ENCODE peak calls at places on chromosomes 5 and 9, in five cellular contexts. G, B, Q, S and P are unnamed samples.
A peak's percentile ranks its signal among the peaks of the same experiment; 100 is the strongest.

GRCh38 chr5:42940853-42941252 is 99.3 kb downstream of the ANXA2R start:
- DNase-seq in G (no peak), B (no peak), Q (no peak), S (no peak), P (no peak)

GRCh38 chr9:33445389-33445881 is 2.0 kb downstream of the AQP3 start:
- DNase-seq in G (peak; percentile 63), B (peak; percentile 82), Q (no peak), S (no peak), P (no peak)

GRCh38 chr5:125536582-125536981 is 790.1 kb upstream of the ZNF608 start:
- DNase-seq in G (no peak), B (no peak), Q (no peak), S (peak; percentile 73), P (no peak)

GRCh38 chr5:55232194-55232984 is 1.0 kb downstream of the CCNO start:
- DNase-seq in G (no peak), B (peak; percentile 68), Q (peak; percentile 75), S (no peak), P (no peak)

GRCh38 chr5:96509721-96510383 is 76.8 kb upstream of the PCSK1 start:
- DNase-seq in G (no peak), B (no peak), Q (no peak), S (peak; percentile 93), P (no peak)

GRCh38 chr5:140250386-140250785 is 52.5 kb downstream of the PFDN1 start:
- DNase-seq in G (no peak), B (no peak), Q (no peak), S (no peak), P (no peak)

GRCh38 chr9:138117101-138117750 is 239.6 kb downstream of the CACNA1B start:
- DNase-seq in G (no peak), B (no peak), Q (no peak), S (no peak), P (no peak)

GRCh38 chr9:110048473-110048975 is 159.4 kb downstream of the C9orf152 start:
- DNase-seq in G (peak; percentile 61), B (peak; percentile 73), Q (peak; percentile 89), S (peak; percentile 75), P (peak; percentile 64)

GRCh38 chr5:171537923-171538537 is 118.6 kb downstream of the FGF18 start:
- DNase-seq in G (no peak), B (no peak), Q (no peak), S (no peak), P (no peak)

GRCh38 chr9:117771162-117771561 is 67.0 kb downstream of the TLR4 start:
- DNase-seq in G (no peak), B (no peak), Q (no peak), S (no peak), P (no peak)

GRCh38 chr9:97307500-97308163 is at the start of gene CCDC180:
- DNase-seq in G (no peak), B (peak; percentile 53), Q (no peak), S (no peak), P (no peak)

GRCh38 chr5:153660919-153661318 is 170.4 kb downstream of the GRIA1 start:
- DNase-seq in G (no peak), B (no peak), Q (peak; percentile 77), S (no peak), P (no peak)

GRCh38 chr5:179762781-179763176 is 30.2 kb downstream of the MAML1 start:
- DNase-seq in G (no peak), B (no peak), Q (no peak), S (peak; percentile 51), P (no peak)

GRCh38 chr9:125701351-125701750 is 5.7 kb downstream of the MAPKAP1 start:
- DNase-seq in G (no peak), B (no peak), Q (no peak), S (peak; percentile 88), P (no peak)

GRCh38 chr9:105141448-105142101 is 102.9 kb upstream of the SLC44A1 start:
- DNase-seq in G (no peak), B (no peak), Q (no peak), S (no peak), P (no peak)

GRCh38 chr9:133421615-133422542 is at the start of gene ADAMTS13:
- DNase-seq in G (peak; percentile 44), B (no peak), Q (peak; percentile 32), S (no peak), P (no peak)

GRCh38 chr5:68456756-68457217 is 241.2 kb downstream of the PIK3R1 start:
- DNase-seq in G (no peak), B (peak; percentile 81), Q (no peak), S (peak; percentile 59), P (no peak)

GRCh38 chr5:136811551-136811950 is 446.2 kb upstream of the TRPC7 start:
- DNase-seq in G (no peak), B (no peak), Q (no peak), S (peak; percentile 93), P (no peak)

GRCh38 chr9:109868222-109868621 is 88.2 kb downstream of the PALM2AKAP2 start:
- DNase-seq in G (no peak), B (no peak), Q (peak; percentile 35), S (peak; percentile 74), P (no peak)

GRCh38 chr5:137146402-137146889 is 352.7 kb downstream of the SPOCK1 start:
- DNase-seq in G (no peak), B (no peak), Q (no peak), S (peak; percentile 99), P (no peak)

DNA sequence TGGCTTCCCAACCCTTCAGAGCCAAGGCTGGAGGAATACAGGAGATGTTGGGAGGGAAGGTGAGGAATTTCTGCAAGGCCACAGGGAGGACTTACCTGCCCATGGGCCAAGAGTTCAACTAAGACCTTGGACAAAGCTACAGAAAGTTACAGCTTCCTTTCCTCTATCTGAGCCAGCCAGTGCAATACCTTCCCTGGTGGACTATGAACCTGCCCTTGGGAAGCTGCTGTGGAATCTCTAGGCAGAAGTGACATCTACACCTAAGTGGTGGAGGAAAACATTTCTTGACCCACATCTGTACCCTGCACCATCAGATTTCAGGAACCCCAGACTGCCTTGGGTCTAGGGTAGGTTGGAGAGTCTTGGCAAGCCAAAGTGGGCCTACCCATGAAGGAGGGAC is 6.7 kb upstream of the SKP1 start:
- DNase-seq in G (no peak), B (no peak), Q (no peak), S (no peak), P (no peak)
- H3K4me1 ChIP-seq in G (peaks cover 4% of the 10 kb centered on the region), B (peaks cover 25% of the 10 kb centered on the region), Q (no peaks in the 10 kb centered on the region), S (no peaks in the 10 kb centered on the region), P (peaks cover 4% of the 10 kb centered on the region)

GRCh38 chr9:36764364-36765076 is 191.8 kb downstream of the MELK start:
- DNase-seq in G (no peak), B (no peak), Q (peak; percentile 23), S (no peak), P (no peak)

GRCh38 chr9:36763778-36764177 is 191.1 kb downstream of the MELK start:
- DNase-seq in G (no peak), B (no peak), Q (no peak), S (no peak), P (no peak)

GRCh38 chr9:36765077-36765390 is 192.3 kb downstream of the MELK start:
- DNase-seq in G (no peak), B (no peak), Q (peak; percentile 10), S (no peak), P (no peak)

GRCh38 chr9:36762958-36763357 is 190.3 kb downstream of the MELK start:
- DNase-seq in G (no peak), B (no peak), Q (no peak), S (no peak), P (no peak)

DNA sequence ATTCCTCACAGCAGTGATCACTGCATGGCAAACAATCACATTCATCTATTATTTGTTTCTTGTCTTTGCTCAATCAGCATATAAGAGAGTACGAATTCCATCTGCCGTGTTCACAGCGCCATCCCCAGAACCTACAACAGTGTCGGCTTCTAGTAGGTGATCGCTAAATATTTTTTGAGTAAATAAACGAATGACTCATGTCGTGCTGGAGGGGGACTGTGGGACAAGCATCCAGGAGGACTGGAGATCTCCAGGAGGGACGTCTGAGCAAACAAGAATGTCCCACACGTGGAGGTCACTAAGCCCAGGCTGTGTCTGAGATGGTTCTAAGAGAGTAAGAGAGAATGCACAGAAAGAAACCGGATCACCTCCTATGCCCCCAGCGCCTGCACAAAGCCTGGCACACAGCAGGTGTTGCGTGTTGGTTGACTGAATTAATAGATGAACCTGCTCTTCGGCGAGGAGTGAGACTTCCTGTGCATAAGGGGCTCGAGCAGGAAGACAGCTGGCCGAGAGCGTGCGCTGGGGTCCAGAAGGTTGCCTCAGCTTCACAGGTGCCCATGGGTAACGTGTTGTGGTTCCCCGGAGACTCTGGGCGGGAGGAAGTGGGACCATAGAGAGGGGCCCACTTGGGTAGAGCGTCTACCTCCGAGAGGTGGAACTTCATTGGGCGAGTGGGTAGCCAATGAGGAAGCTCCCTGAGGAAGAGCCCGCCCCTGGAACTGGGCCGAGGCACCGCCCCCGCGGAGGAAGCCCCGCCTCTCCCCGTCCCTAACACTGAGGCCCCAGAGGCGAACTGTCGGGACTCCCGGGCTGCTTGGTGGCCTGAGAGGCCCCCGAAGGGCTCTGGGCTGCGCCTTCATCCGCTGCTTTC is 193.0 kb downstream of the MELK start:
- DNase-seq in G (peak; percentile 93), B (peak; percentile 21), Q (peak; percentile 94), S (no peak), P (peak; percentile 82)
- H3K4me3 ChIP-seq in G (peak overlapping the region; percentile 54), B (no peak overlapping the region), Q (peak overlapping the region; percentile 51), S (no peak overlapping the region), P (peak overlapping the region; percentile 53)

GRCh38 chr5:6029811-6030271 is 348.5 kb downstream of the MED10 start:
- DNase-seq in G (no peak), B (no peak), Q (no peak), S (no peak), P (no peak)

DNA sequence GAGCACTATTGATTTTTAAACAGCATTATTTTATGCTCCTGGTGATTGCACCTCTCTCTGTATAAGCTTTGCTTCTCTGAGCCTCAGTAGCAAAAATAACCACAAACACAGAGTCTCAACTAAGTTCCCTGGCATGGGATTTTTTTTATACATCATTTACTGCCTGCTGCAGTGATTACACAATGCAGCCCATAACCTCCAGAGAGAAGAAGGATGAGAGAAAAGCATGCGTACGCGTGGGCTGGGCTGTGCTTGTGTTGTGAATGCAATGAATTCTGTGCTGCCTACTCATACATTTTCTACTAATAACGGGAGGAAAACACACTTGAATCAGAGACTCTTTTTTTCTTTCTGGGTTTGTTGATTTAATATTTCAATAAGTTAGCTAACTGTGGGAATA is 351.6 kb downstream of the MED10 start:
- DNase-seq in G (no peak), B (no peak), Q (no peak), S (no peak), P (no peak)
- H3K27ac ChIP-seq in G (no peak overlapping the region), B (no peak overlapping the region), Q (no peak overlapping the region), S (no peak overlapping the region), P (no peak overlapping the region)

GRCh38 chr9:134733480-134734232 is 92.1 kb downstream of the COL5A1 start:
- DNase-seq in G (no peak), B (no peak), Q (no peak), S (no peak), P (no peak)
- H3K4me1 ChIP-seq in G (no peaks in the 10 kb centered on the region), B (peaks cover 7% of the 10 kb centered on the region), Q (no peaks in the 10 kb centered on the region), S (peaks cover 16% of the 10 kb centered on the region), P (no peaks in the 10 kb centered on the region)